ENCODE peak calls at places on chromosomes 7 and 10, in five cellular contexts. Z is fibroblast of lung, N is BJ, C is GM20000, I is GM06990. D is an unnamed sample.
A peak's percentile ranks its signal among the peaks of the same experiment; 100 is the strongest.

GRCh38 chr7:112770051-112770450 is 20.1 kb downstream of the TMEM168 start:
- DNase-seq in I (no peak), N (no peak), C (no peak), Z (no peak), D (no peak)

GRCh38 chr7:98902523-98902922 is 24.2 kb downstream of the TRRAP start:
- DNase-seq in C (no peak), N (no peak), Z (no peak), I (no peak), D (no peak)

GRCh38 chr10:20874261-20874660 is 22.9 kb downstream of the NEBL start:
- DNase-seq in I (no peak), Z (no peak), N (no peak), C (no peak), D (no peak)

GRCh38 chr10:119781498-119781897 is 55.6 kb downstream of the INPP5F start:
- DNase-seq in N (no peak), I (no peak), Z (no peak), C (no peak), D (no peak)

GRCh38 chr7:18698258-18698734 is 202.7 kb downstream of the HDAC9 start:
- DNase-seq in N (no peak), I (no peak), Z (no peak), C (no peak), D (no peak)

GRCh38 chr10:44966129-44966815 is 6.7 kb downstream of the RASSF4 start:
- DNase-seq in C (no peak), N (no peak), Z (no peak), I (no peak), D (peak; percentile 15)

GRCh38 chr10:92760609-92761008 is 70.9 kb downstream of the HHEX start:
- DNase-seq in I (no peak), C (no peak), Z (peak; percentile 78), N (no peak), D (no peak)

GRCh38 chr10:79245539-79246208 is 101.6 kb upstream of the PPIF start:
- DNase-seq in N (no peak), I (no peak), C (no peak), Z (no peak), D (no peak)

GRCh38 chr10:52903397-52903938 is 130.9 kb upstream of the MBL2 start:
- DNase-seq in N (no peak), Z (no peak), I (no peak), C (no peak), D (no peak)

GRCh38 chr7:155844019-155844453 is 31.8 kb upstream of the SHH start:
- DNase-seq in I (no peak), N (no peak), C (no peak), Z (peak; percentile 55), D (no peak)
- TF ChIP-seq CTCF in I (no peak), N (no peak), C (no peak), Z (no peak), D (no peak)

GRCh38 chr7:101035941-101036340 is 16.1 kb downstream of the MUC17 start:
- DNase-seq in Z (no peak), I (no peak), N (no peak), C (no peak), D (no peak)

DNA sequence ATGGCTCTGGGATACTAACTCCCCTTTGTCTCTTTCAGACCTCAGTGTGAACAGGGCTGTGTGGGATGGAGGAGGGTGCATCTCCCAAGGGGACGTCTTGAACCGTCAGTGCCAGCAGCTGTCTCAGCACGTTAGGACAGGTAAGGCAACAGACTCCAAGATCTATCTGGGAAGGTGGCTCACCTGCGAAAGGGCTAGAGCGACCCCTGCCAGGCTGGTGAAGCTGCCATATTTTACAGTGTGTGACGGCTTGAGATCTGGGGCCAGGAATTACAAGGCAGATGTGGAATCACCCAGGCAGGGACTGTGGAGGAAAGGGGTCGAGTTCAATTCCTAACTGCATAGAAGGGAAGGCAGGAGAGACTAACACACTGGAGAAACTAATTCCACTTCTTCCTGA is 11.2 kb downstream of the MUC17 start:
- DNase-seq in C (no peak), N (no peak), I (no peak), Z (no peak), D (no peak)
- TF ChIP-seq CTCF in C (no peak), N (no peak), I (no peak), Z (no peak), D (peak; percentile 39)

GRCh38 chr7:42702647-42703046 is 209.2 kb downstream of the C7orf25 start:
- DNase-seq in N (no peak), C (no peak), Z (no peak), I (no peak), D (no peak)

GRCh38 chr7:42699415-42700178 is 212.3 kb downstream of the C7orf25 start:
- DNase-seq in C (no peak), Z (no peak), N (no peak), I (no peak), D (no peak)

GRCh38 chr7:42694894-42695553 is 216.8 kb downstream of the C7orf25 start:
- DNase-seq in N (no peak), I (no peak), Z (peak; percentile 28), C (no peak), D (no peak)

GRCh38 chr7:42704710-42705109 is 207.2 kb downstream of the C7orf25 start:
- DNase-seq in N (no peak), I (no peak), C (no peak), Z (no peak), D (no peak)

DNA sequence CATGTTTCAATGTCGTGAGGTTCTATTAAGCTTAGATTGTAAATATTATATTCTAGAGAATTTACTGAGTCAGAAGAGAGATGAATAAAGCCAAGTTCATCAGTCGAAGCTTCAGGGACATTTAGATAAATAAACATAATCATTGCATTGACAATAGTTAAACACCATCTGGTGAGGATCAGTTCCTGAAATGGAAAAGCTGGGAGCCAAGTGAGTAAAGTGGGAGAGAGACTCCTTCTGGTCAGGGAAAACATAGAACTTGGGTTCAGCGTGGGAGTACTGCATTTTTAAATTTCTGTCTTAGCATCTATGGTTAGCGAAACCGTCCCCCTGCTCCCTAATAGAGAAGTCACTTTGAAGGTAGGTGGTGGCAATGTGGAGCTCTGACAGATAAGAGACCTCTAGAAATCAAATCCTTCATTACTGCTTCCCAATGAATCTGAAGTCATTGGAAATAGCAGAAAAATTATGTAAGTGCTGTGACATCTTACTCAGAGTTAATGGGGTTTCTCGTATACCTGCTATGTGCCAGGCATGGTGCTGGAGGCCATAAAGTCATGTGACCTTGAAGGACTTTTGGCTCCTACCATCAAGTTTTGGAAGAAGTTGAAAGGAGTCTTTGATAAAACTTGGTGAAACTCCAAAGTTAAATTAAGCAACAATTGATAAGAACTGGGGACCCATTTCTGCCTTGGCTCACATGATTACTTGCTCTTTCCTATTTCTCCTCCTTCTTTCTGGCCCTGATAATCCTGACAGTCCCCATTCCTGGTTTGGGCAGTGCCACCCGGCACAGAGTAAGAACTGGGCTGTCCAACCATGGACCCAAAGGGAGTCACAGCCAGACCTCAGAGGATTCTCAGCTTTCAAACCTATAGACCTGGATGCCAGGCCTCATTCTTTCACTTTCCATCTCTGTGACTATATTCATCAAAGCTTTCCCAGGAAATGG is 211.2 kb downstream of the C7orf25 start:
- DNase-seq in I (no peak), C (no peak), Z (peak; percentile 82), N (no peak), D (no peak)
- TF ChIP-seq CTCF in I (no peak), C (no peak), Z (peak; percentile 57), N (peak; percentile 13), D (no peak)

DNA sequence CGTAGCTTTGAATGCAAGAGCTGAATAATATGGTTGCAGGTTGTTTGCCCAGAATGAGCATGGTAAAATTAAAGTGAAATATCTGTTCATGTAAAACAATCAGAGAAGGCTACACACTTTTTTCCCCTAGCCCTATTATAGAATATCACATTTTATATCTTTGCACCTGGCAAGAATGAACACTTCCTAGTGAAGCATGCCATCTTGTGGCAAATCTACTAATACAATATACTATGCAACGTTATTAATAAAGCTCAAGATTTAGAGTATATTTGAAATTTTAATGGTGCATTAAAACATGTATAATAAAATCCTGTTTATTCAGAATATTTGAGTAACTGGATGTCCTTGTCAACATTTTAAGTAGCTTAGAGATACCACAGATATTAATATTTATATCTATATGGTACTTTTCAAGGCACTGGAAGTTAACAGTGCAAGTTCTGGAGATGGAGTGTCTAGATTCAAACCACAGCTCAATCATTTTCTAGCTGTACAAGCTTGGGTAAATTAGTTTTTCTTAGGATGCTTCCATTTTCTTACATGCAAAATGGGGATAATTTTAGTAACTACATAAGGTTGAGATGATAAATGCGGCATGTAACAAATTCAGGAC is 643.1 kb upstream of the SEMA3D start:
- DNase-seq in N (no peak), Z (peak; percentile 58), C (no peak), I (no peak), D (no peak)
- TF ChIP-seq CTCF in N (peak; percentile 38), Z (peak; percentile 44), C (no peak), I (no peak), D (no peak)

GRCh38 chr10:72094574-72094973 is 6.2 kb upstream of the SPOCK2 start:
- DNase-seq in N (no peak), I (no peak), Z (no peak), C (no peak), D (no peak)

GRCh38 chr10:72095195-72095594 is 6.8 kb upstream of the SPOCK2 start:
- DNase-seq in I (no peak), C (no peak), N (no peak), Z (no peak), D (no peak)

GRCh38 chr10:72097448-72098300 is 9.3 kb upstream of the SPOCK2 start:
- DNase-seq in I (no peak), C (no peak), N (peak; percentile 52), Z (peak; percentile 99), D (no peak)

GRCh38 chr10:72098301-72099053 is 10.1 kb upstream of the SPOCK2 start:
- DNase-seq in N (no peak), C (no peak), I (no peak), Z (no peak), D (no peak)

GRCh38 chr10:72096115-72097000 is 8.0 kb upstream of the SPOCK2 start:
- DNase-seq in N (no peak), I (no peak), C (no peak), Z (peak; percentile 86), D (no peak)
- TF ChIP-seq CTCF in N (peak; percentile 13), I (no peak), C (no peak), Z (peak; percentile 15), D (no peak)

DNA sequence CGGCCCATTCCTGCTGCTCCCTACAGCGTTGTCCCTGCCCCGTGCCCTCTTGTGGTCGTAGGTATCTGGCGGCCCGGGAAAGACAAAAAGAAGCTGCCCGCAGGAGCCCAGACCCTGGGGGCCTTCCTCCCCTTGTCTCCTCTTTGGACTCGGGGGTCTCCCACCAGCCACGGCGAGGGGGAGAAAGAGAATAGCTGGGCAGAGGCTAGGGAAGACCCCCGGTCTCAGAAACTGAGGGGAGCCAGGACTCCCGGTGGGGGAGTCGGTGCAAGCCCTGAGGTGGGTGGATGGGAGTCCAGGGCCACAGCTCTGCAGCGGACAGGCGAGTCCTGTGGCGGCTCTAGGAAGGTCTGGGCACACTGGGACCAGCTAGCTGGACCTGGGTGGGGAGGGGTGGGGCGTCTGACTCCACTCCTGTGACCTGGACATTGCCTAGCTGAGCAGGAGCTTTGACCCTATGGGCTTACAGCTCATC is 1.3 kb upstream of the SH2D4B start:
- DNase-seq in N (no peak), Z (no peak), I (no peak), C (no peak), D (no peak)
- TF ChIP-seq CTCF in N (no peak), Z (no peak), I (no peak), C (no peak), D (no peak)

GRCh38 chr10:71982269-71983178 is 18.3 kb downstream of the CHST3 start:
- DNase-seq in C (no peak), I (no peak), Z (no peak), N (no peak), D (no peak)
- TF ChIP-seq CTCF in C (no peak), I (peak; percentile 32), Z (no peak), N (no peak), D (peak; percentile 8)

D was measured in GM13977.